ENCODE peak calls at places on chromosomes 5 and 9, in eight cellular contexts. One of them, this sample, is unnamed.
A peak's percentile ranks its signal among the peaks of the same experiment; 100 is the strongest.

GRCh38 chr9:31445960-31446359 is 938.5 kb upstream of the ACO1 start:
- DNase-seq in osteocyte: no peak
- DNase-seq in neural progenitor cell: no peak
- DNase-seq in HFFc6: no peak
- DNase-seq in fibroblast of lung: no peak
- DNase-seq in esophagus muscularis mucosa: no peak
- DNase-seq in fibroblast of pulmonary artery: no peak
- DNase-seq in lower leg skin: no peak
- DNase-seq in this sample: no peak

GRCh38 chr9:96485280-96485679 is 35.3 kb downstream of the HABP4 start:
- DNase-seq in osteocyte: no peak
- DNase-seq in fibroblast of pulmonary artery: no peak
- DNase-seq in lower leg skin: no peak
- DNase-seq in esophagus muscularis mucosa: no peak
- DNase-seq in fibroblast of lung: no peak
- DNase-seq in neural progenitor cell: no peak
- DNase-seq in HFFc6: no peak
- DNase-seq in this sample: no peak

GRCh38 chr5:168057905-168058304 is 233.5 kb upstream of the WWC1 start:
- DNase-seq in osteocyte: no peak
- DNase-seq in fibroblast of pulmonary artery: peak; percentile 4
- DNase-seq in esophagus muscularis mucosa: no peak
- DNase-seq in fibroblast of lung: no peak
- DNase-seq in HFFc6: no peak
- DNase-seq in lower leg skin: no peak
- DNase-seq in neural progenitor cell: peak; percentile 40
- DNase-seq in this sample: no peak

GRCh38 chr9:69945671-69946141 is 97.9 kb upstream of the MAMDC2 start:
- DNase-seq in osteocyte: no peak
- DNase-seq in fibroblast of pulmonary artery: peak; percentile 85
- DNase-seq in esophagus muscularis mucosa: no peak
- DNase-seq in HFFc6: peak; percentile 77
- DNase-seq in neural progenitor cell: no peak
- DNase-seq in fibroblast of lung: peak; percentile 36
- DNase-seq in lower leg skin: peak; percentile 43
- DNase-seq in this sample: peak; percentile 86

GRCh38 chr5:96509313-96509712 is 76.3 kb upstream of the PCSK1 start:
- DNase-seq in fibroblast of pulmonary artery: peak; percentile 41
- DNase-seq in lower leg skin: no peak
- DNase-seq in neural progenitor cell: no peak
- DNase-seq in esophagus muscularis mucosa: no peak
- DNase-seq in fibroblast of lung: peak; percentile 55
- DNase-seq in HFFc6: peak; percentile 20
- DNase-seq in osteocyte: no peak
- DNase-seq in this sample: peak; percentile 61

GRCh38 chr5:73692166-73692640 is 66.2 kb downstream of the ARHGEF28 start:
- DNase-seq in neural progenitor cell: no peak
- DNase-seq in lower leg skin: no peak
- DNase-seq in fibroblast of pulmonary artery: peak; percentile 51
- DNase-seq in HFFc6: peak; percentile 73
- DNase-seq in fibroblast of lung: peak; percentile 93
- DNase-seq in esophagus muscularis mucosa: no peak
- DNase-seq in osteocyte: no peak
- DNase-seq in this sample: peak; percentile 92

GRCh38 chr5:79689541-79690466 is at the start of gene CMYA5:
- DNase-seq in HFFc6: no peak
- DNase-seq in osteocyte: no peak
- DNase-seq in fibroblast of pulmonary artery: peak; percentile 24
- DNase-seq in neural progenitor cell: peak; percentile 67
- DNase-seq in lower leg skin: peak; percentile 62
- DNase-seq in fibroblast of lung: peak; percentile 28
- DNase-seq in esophagus muscularis mucosa: no peak
- DNase-seq in this sample: peak; percentile 31

GRCh38 chr5:62506659-62507460 is 71.8 kb upstream of the LRRC70 start:
- DNase-seq in lower leg skin: no peak
- DNase-seq in HFFc6: no peak
- DNase-seq in neural progenitor cell: no peak
- DNase-seq in fibroblast of lung: peak; percentile 3
- DNase-seq in esophagus muscularis mucosa: no peak
- DNase-seq in fibroblast of pulmonary artery: no peak
- DNase-seq in osteocyte: no peak
- DNase-seq in this sample: no peak

GRCh38 chr5:25562656-25563055 is 917.9 kb upstream of the CDH10 start:
- DNase-seq in HFFc6: no peak
- DNase-seq in osteocyte: no peak
- DNase-seq in neural progenitor cell: no peak
- DNase-seq in fibroblast of lung: no peak
- DNase-seq in fibroblast of pulmonary artery: no peak
- DNase-seq in esophagus muscularis mucosa: no peak
- DNase-seq in lower leg skin: no peak
- DNase-seq in this sample: no peak

GRCh38 chr5:84088996-84089395 is 295.7 kb downstream of the EDIL3 start:
- DNase-seq in fibroblast of lung: peak; percentile 34
- DNase-seq in neural progenitor cell: peak; percentile 16
- DNase-seq in osteocyte: no peak
- DNase-seq in fibroblast of pulmonary artery: peak; percentile 59
- DNase-seq in lower leg skin: no peak
- DNase-seq in esophagus muscularis mucosa: no peak
- DNase-seq in HFFc6: no peak
- DNase-seq in this sample: peak; percentile 76

GRCh38 chr5:98721231-98721928 is 52.1 kb upstream of the RGMB start:
- DNase-seq in lower leg skin: no peak
- DNase-seq in fibroblast of lung: peak; percentile 69
- DNase-seq in neural progenitor cell: no peak
- DNase-seq in HFFc6: no peak
- DNase-seq in esophagus muscularis mucosa: no peak
- DNase-seq in fibroblast of pulmonary artery: no peak
- DNase-seq in osteocyte: no peak
- DNase-seq in this sample: peak; percentile 31

GRCh38 chr9:87601175-87601574 is 103.5 kb downstream of the DAPK1 start:
- DNase-seq in lower leg skin: peak; percentile 33
- DNase-seq in osteocyte: no peak
- DNase-seq in neural progenitor cell: peak; percentile 36
- DNase-seq in HFFc6: no peak
- DNase-seq in fibroblast of lung: no peak
- DNase-seq in fibroblast of pulmonary artery: no peak
- DNase-seq in esophagus muscularis mucosa: no peak
- DNase-seq in this sample: no peak

GRCh38 chr5:95113489-95113888 is 171.4 kb downstream of the MCTP1 start:
- DNase-seq in neural progenitor cell: peak; percentile 45
- DNase-seq in osteocyte: no peak
- DNase-seq in fibroblast of lung: peak; percentile 88
- DNase-seq in lower leg skin: no peak
- DNase-seq in esophagus muscularis mucosa: no peak
- DNase-seq in fibroblast of pulmonary artery: peak; percentile 14
- DNase-seq in HFFc6: peak; percentile 84
- DNase-seq in this sample: peak; percentile 71

GRCh38 chr5:151584057-151584937 is 6.8 kb downstream of the FAT2 start:
- DNase-seq in neural progenitor cell: no peak
- DNase-seq in esophagus muscularis mucosa: no peak
- DNase-seq in osteocyte: no peak
- DNase-seq in fibroblast of lung: no peak
- DNase-seq in lower leg skin: no peak
- DNase-seq in HFFc6: no peak
- DNase-seq in fibroblast of pulmonary artery: no peak
- DNase-seq in this sample: no peak

GRCh38 chr5:3615217-3615616 is 19.6 kb downstream of the IRX1 start:
- DNase-seq in fibroblast of pulmonary artery: no peak
- DNase-seq in osteocyte: no peak
- DNase-seq in neural progenitor cell: no peak
- DNase-seq in HFFc6: no peak
- DNase-seq in fibroblast of lung: peak; percentile 42
- DNase-seq in esophagus muscularis mucosa: no peak
- DNase-seq in lower leg skin: no peak
- DNase-seq in this sample: no peak

GRCh38 chr5:111615054-111615453 is 102.7 kb upstream of the STARD4 start:
- DNase-seq in fibroblast of lung: no peak
- DNase-seq in neural progenitor cell: no peak
- DNase-seq in HFFc6: no peak
- DNase-seq in fibroblast of pulmonary artery: no peak
- DNase-seq in lower leg skin: no peak
- DNase-seq in osteocyte: no peak
- DNase-seq in esophagus muscularis mucosa: no peak
- DNase-seq in this sample: no peak
- TF ChIP-seq CTCF in fibroblast of lung: no peak
- TF ChIP-seq CTCF in neural progenitor cell: no peak
- TF ChIP-seq CTCF in HFFc6: no peak
- TF ChIP-seq CTCF in fibroblast of pulmonary artery: no peak
- TF ChIP-seq CTCF in lower leg skin: no peak
- TF ChIP-seq CTCF in osteocyte: no peak
- TF ChIP-seq CTCF in esophagus muscularis mucosa: no peak
- TF ChIP-seq CTCF in this sample: no peak

GRCh38 chr5:851076-851475 is 290 bp upstream of the ZDHHC11 start:
- DNase-seq in fibroblast of lung: no peak
- DNase-seq in esophagus muscularis mucosa: no peak
- DNase-seq in fibroblast of pulmonary artery: no peak
- DNase-seq in osteocyte: no peak
- DNase-seq in neural progenitor cell: no peak
- DNase-seq in HFFc6: no peak
- DNase-seq in lower leg skin: no peak
- DNase-seq in this sample: no peak

GRCh38 chr5:849651-850301 is 1.0 kb downstream of the ZDHHC11 start:
- DNase-seq in esophagus muscularis mucosa: no peak
- DNase-seq in osteocyte: no peak
- DNase-seq in neural progenitor cell: peak; percentile 51
- DNase-seq in fibroblast of lung: no peak
- DNase-seq in lower leg skin: no peak
- DNase-seq in fibroblast of pulmonary artery: no peak
- DNase-seq in HFFc6: no peak
- DNase-seq in this sample: no peak

GRCh38 chr5:851553-851952 is 767 bp upstream of the ZDHHC11 start:
- DNase-seq in neural progenitor cell: no peak
- DNase-seq in osteocyte: no peak
- DNase-seq in HFFc6: no peak
- DNase-seq in fibroblast of lung: no peak
- DNase-seq in esophagus muscularis mucosa: no peak
- DNase-seq in lower leg skin: no peak
- DNase-seq in fibroblast of pulmonary artery: no peak
- DNase-seq in this sample: no peak

GRCh38 chr5:850511-851006 is at the start of gene ZDHHC11:
- DNase-seq in neural progenitor cell: peak; percentile 58
- DNase-seq in osteocyte: no peak
- DNase-seq in fibroblast of lung: no peak
- DNase-seq in fibroblast of pulmonary artery: no peak
- DNase-seq in HFFc6: no peak
- DNase-seq in esophagus muscularis mucosa: no peak
- DNase-seq in lower leg skin: no peak
- DNase-seq in this sample: no peak

DNA sequence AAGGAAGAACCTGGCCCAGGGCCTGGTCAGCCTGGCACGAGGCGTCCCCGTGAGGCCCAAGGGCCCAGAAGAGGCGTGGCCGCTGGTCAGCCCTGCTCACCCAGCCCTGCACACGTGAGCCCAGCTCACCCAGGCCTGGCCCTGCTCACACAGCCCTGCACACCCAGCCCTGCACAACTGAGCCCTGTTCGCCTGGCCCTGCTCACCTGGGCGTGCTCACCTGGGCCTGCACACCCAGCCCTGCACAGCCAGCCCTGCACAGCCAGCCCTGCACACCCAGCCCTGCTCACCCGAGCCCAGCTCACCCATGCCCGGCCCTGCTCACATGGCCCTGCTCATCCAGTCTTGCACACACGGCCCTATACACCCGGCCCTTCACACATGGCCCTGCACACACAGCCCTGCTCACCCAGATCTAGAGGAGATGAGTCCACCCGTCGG is 2.1 kb downstream of the ZDHHC11 start:
- DNase-seq in HFFc6: no peak
- DNase-seq in lower leg skin: no peak
- DNase-seq in fibroblast of pulmonary artery: no peak
- DNase-seq in osteocyte: no peak
- DNase-seq in neural progenitor cell: no peak
- DNase-seq in esophagus muscularis mucosa: no peak
- DNase-seq in fibroblast of lung: no peak
- DNase-seq in this sample: no peak
- TF ChIP-seq CTCF in HFFc6: no peak
- TF ChIP-seq CTCF in lower leg skin: no peak
- TF ChIP-seq CTCF in fibroblast of pulmonary artery: no peak
- TF ChIP-seq CTCF in osteocyte: no peak
- TF ChIP-seq CTCF in neural progenitor cell: no peak
- TF ChIP-seq CTCF in esophagus muscularis mucosa: no peak
- TF ChIP-seq CTCF in fibroblast of lung: no peak
- TF ChIP-seq CTCF in this sample: no peak

GRCh38 chr9:109205526-109205925 is 38.5 kb upstream of the FRRS1L start:
- DNase-seq in HFFc6: no peak
- DNase-seq in osteocyte: no peak
- DNase-seq in esophagus muscularis mucosa: no peak
- DNase-seq in neural progenitor cell: no peak
- DNase-seq in fibroblast of pulmonary artery: no peak
- DNase-seq in fibroblast of lung: no peak
- DNase-seq in lower leg skin: no peak
- DNase-seq in this sample: no peak

GRCh38 chr9:109203761-109204360 is 36.8 kb upstream of the FRRS1L start:
- DNase-seq in neural progenitor cell: no peak
- DNase-seq in HFFc6: no peak
- DNase-seq in fibroblast of pulmonary artery: no peak
- DNase-seq in osteocyte: no peak
- DNase-seq in fibroblast of lung: no peak
- DNase-seq in esophagus muscularis mucosa: no peak
- DNase-seq in lower leg skin: no peak
- DNase-seq in this sample: no peak

GRCh38 chr9:109206670-109207069 is 39.6 kb upstream of the FRRS1L start:
- DNase-seq in fibroblast of lung: no peak
- DNase-seq in esophagus muscularis mucosa: no peak
- DNase-seq in lower leg skin: no peak
- DNase-seq in fibroblast of pulmonary artery: no peak
- DNase-seq in neural progenitor cell: peak; percentile 32
- DNase-seq in osteocyte: no peak
- DNase-seq in HFFc6: no peak
- DNase-seq in this sample: peak; percentile 34
- TF ChIP-seq CTCF in fibroblast of lung: no peak
- TF ChIP-seq CTCF in esophagus muscularis mucosa: no peak
- TF ChIP-seq CTCF in lower leg skin: no peak
- TF ChIP-seq CTCF in fibroblast of pulmonary artery: no peak
- TF ChIP-seq CTCF in neural progenitor cell: peak; percentile 40
- TF ChIP-seq CTCF in osteocyte: no peak
- TF ChIP-seq CTCF in HFFc6: no peak
- TF ChIP-seq CTCF in this sample: peak; percentile 39

DNA sequence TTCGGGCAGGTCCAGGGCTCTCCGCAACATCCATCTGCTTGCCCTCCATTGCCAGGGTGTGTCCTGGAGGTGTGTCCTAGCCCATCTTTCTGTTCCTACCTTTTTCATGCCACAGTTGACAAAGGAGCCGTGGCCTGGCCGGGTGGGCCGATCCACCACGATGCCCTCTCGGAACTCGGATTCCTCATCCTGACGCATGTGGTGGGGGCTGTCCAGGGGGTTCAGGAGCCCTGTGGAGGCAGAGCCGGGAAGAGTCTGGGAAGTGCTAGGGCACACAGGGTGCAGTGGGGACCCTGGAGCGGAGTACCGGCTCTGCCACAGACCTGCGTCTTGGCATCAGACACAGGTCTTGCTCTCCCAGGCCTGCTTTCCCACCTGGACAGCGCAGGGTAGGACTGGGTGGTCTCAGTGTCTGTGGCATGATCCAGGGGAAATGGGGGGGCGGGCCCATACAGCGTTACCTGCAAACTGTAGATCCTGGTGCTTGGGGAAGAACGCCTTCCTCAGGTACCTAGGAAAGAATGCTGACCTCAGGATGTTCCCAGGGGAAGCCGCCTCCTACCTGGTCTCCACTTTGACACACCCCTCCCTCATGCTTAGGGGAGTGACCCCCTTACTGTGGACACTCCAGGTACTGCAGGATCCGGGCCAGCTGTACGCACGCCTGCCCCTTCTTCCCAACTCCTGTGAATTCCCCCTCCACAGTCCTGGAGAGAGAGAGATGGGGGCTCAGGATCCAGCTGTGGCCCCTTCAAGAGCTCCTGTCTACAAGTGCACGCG is 3.5 kb downstream of the SPOUT1 start:
- DNase-seq in HFFc6: no peak
- DNase-seq in neural progenitor cell: no peak
- DNase-seq in fibroblast of pulmonary artery: no peak
- DNase-seq in fibroblast of lung: no peak
- DNase-seq in esophagus muscularis mucosa: no peak
- DNase-seq in osteocyte: no peak
- DNase-seq in lower leg skin: no peak
- DNase-seq in this sample: no peak
- TF ChIP-seq CTCF in HFFc6: peak; percentile 39
- TF ChIP-seq CTCF in neural progenitor cell: peak; percentile 6
- TF ChIP-seq CTCF in fibroblast of pulmonary artery: no peak
- TF ChIP-seq CTCF in fibroblast of lung: no peak
- TF ChIP-seq CTCF in esophagus muscularis mucosa: no peak
- TF ChIP-seq CTCF in osteocyte: no peak
- TF ChIP-seq CTCF in lower leg skin: no peak
- TF ChIP-seq CTCF in this sample: peak; percentile 8

This sample was measured in choroid plexus epithelial cell.